ENCODE peak calls at places on chromosomes 5 and 9, in five cellular contexts. V is activated gamma-delta T cell treated with anti-CD3 and anti-CD28 coated beads, Interleukin-2, amount 50 U/mL, for 16 hours; P is KG1; R is PC-9; G is NCI-H1436. Y is an unnamed sample.

GRCh38 chr9:8186553-8186952 is 387.0 kb upstream of the DMAC1 start:
- DNase-seq in G (no peak), V (no peak), P (no peak), R (no peak), Y (no peak)

GRCh38 chr5:181187500-181188213 is 17.3 kb downstream of the TRIM7 start:
- DNase-seq in G (no peak), P (no peak), V (no peak), R (peak; percentile 91), Y (peak; percentile 77)

GRCh38 chr5:146561711-146562110 is 45.7 kb upstream of the GPR151 start:
- DNase-seq in G (no peak), P (no peak), V (no peak), R (no peak), Y (no peak)

GRCh38 chr9:109064963-109065701 is 51.8 kb upstream of the CTNNAL1 start:
- DNase-seq in V (no peak), P (no peak), G (no peak), R (peak; percentile 35), Y (no peak)

GRCh38 chr9:78958887-78959286 is 612.9 kb upstream of the TLE4 start:
- DNase-seq in P (peak; percentile 1), V (no peak), G (no peak), R (no peak), Y (no peak)

GRCh38 chr5:93145767-93146166 is 435.3 kb downstream of the NR2F1-AS1 start:
- DNase-seq in V (no peak), R (no peak), P (no peak), G (no peak), Y (no peak)

GRCh38 chr9:128420060-128420650 is 502 bp upstream of the CERCAM start:
- DNase-seq in G (peak; percentile 46), R (peak; percentile 82), P (peak; percentile 40), V (peak; percentile 44), Y (peak; percentile 86)

GRCh38 chr9:10268500-10269485 is 344.0 kb downstream of the PTPRD start:
- DNase-seq in V (no peak), R (no peak), P (peak; percentile 13), G (peak; percentile 64), Y (peak; percentile 50)

GRCh38 chr5:109945097-109945678 is 255.5 kb downstream of the MAN2A1 start:
- DNase-seq in G (no peak), R (no peak), P (no peak), V (no peak), Y (no peak)

GRCh38 chr5:111013011-111013410 is 58.5 kb upstream of the TSLP start:
- DNase-seq in R (no peak), P (no peak), G (no peak), V (no peak), Y (no peak)

GRCh38 chr5:125891326-125891725 is 531.9 kb upstream of the GRAMD2B start:
- DNase-seq in R (no peak), G (no peak), P (no peak), V (no peak), Y (no peak)

GRCh38 chr9:91896513-91897121 is 53.4 kb downstream of the ROR2 start:
- DNase-seq in V (no peak), R (no peak), G (no peak), P (no peak), Y (peak; percentile 91)

GRCh38 chr9:95486318-95486717 is 30.5 kb downstream of the PTCH1 start:
- DNase-seq in V (no peak), R (no peak), P (no peak), G (no peak), Y (no peak)

GRCh38 chr5:59042683-59043082 is 459.8 kb downstream of the RAB3C start:
- DNase-seq in G (no peak), P (no peak), R (no peak), V (no peak), Y (peak; percentile 13)

GRCh38 chr5:68287976-68288755 is 72.6 kb downstream of the PIK3R1 start:
- DNase-seq in R (peak; percentile 33), G (no peak), P (no peak), V (peak; percentile 15), Y (peak; percentile 62)

GRCh38 chr5:117454716-117455212 is 880.1 kb upstream of the SEMA6A start:
- DNase-seq in V (no peak), R (peak; percentile 70), P (no peak), G (peak; percentile 26), Y (peak; percentile 41)

GRCh38 chr9:134592018-134592818 is 49.4 kb upstream of the COL5A1 start:
- DNase-seq in P (no peak), V (no peak), R (peak; percentile 52), G (no peak), Y (peak; percentile 90)

GRCh38 chr9:77455312-77455927 is 192.7 kb downstream of the GNA14 start:
- DNase-seq in R (no peak), P (peak; percentile 19), G (no peak), V (no peak), Y (no peak)

GRCh38 chr5:149056611-149057165 is 6.2 kb downstream of the SH3TC2 start:
- DNase-seq in V (no peak), G (no peak), R (no peak), P (no peak), Y (no peak)

GRCh38 chr9:81915801-81916505 is 12.3 kb upstream of the SPATA31D4 start:
- DNase-seq in G (no peak), V (no peak), P (no peak), R (peak; percentile 10), Y (no peak)

GRCh38 chr5:135162661-135163265 is 128.7 kb upstream of the PITX1 start:
- DNase-seq in V (no peak), P (no peak), R (no peak), G (no peak), Y (no peak)

GRCh38 chr5:114325552-114325951 is 36.3 kb upstream of the KCNN2 start:
- DNase-seq in R (no peak), V (no peak), G (no peak), P (no peak), Y (peak; percentile 9)

GRCh38 chr9:25691786-25692185 is 13.5 kb upstream of the TUSC1 start:
- DNase-seq in V (no peak), P (no peak), R (no peak), G (no peak), Y (no peak)

GRCh38 chr9:73412874-73413273 is 261.2 kb downstream of the ANXA1 start:
- DNase-seq in V (no peak), R (no peak), G (no peak), P (no peak), Y (no peak)

GRCh38 chr5:15544039-15544438 is 44.1 kb downstream of the FBXL7 start:
- DNase-seq in P (no peak), G (no peak), V (no peak), R (no peak), Y (no peak)

GRCh38 chr5:147303976-147304375 is 69.2 kb downstream of the STK32A start:
- DNase-seq in R (peak; percentile 25), P (no peak), G (no peak), V (no peak), Y (no peak)

GRCh38 chr9:92324889-92325268 is 271 bp downstream of the NOL8 start:
- DNase-seq in R (no peak), P (no peak), G (no peak), V (no peak), Y (no peak)

GRCh38 chr5:78633710-78634109 is 14.9 kb downstream of the LHFPL2 start:
- DNase-seq in P (no peak), G (no peak), R (no peak), V (no peak), Y (peak; percentile 50)